ENCODE peak calls at places on chromosomes 13 and 19, in four cellular contexts. One of them, this sample, is unnamed. For H3K4me1, the result is how much of the 10 kb centered on the place peaks cover.

GRCh38 chr13:105341758-105342157 is 1193.7 kb downstream of the EFNB2 start:
- DNase-seq in pancreas: no peak
- DNase-seq in uterus: no peak
- DNase-seq in cardiac muscle cell: no peak
- DNase-seq in this sample: no peak

GRCh38 chr13:63448654-63449053 is 2033.0 kb upstream of the PCDH20 start:
- DNase-seq in uterus: no peak
- DNase-seq in pancreas: no peak
- DNase-seq in cardiac muscle cell: no peak
- DNase-seq in this sample: no peak

GRCh38 chr19:53172892-53173291 is 14.0 kb upstream of the ZNF347 start:
- DNase-seq in cardiac muscle cell: no peak
- DNase-seq in uterus: no peak
- DNase-seq in pancreas: no peak
- DNase-seq in this sample: no peak

GRCh38 chr13:35791191-35791902 is 314.9 kb upstream of the MAB21L1 start:
- DNase-seq in uterus: no peak
- DNase-seq in cardiac muscle cell: no peak
- DNase-seq in pancreas: no peak
- DNase-seq in this sample: no peak

GRCh38 chr13:26025196-26025595 is 26.6 kb downstream of the SHISA2 start:
- DNase-seq in cardiac muscle cell: peak
- DNase-seq in pancreas: no peak
- DNase-seq in uterus: no peak
- DNase-seq in this sample: no peak

GRCh38 chr13:32323912-32324311 is 8.6 kb downstream of the BRCA2 start:
- DNase-seq in pancreas: no peak
- DNase-seq in cardiac muscle cell: no peak
- DNase-seq in uterus: no peak
- DNase-seq in this sample: no peak

GRCh38 chr19:11657307-11657706 is 60.0 kb downstream of the ZNF627 start:
- DNase-seq in cardiac muscle cell: no peak
- DNase-seq in pancreas: no peak
- DNase-seq in uterus: no peak
- DNase-seq in this sample: no peak

GRCh38 chr13:94345374-94346195 is 133.9 kb downstream of the DCT start:
- DNase-seq in cardiac muscle cell: peak
- DNase-seq in pancreas: no peak
- DNase-seq in uterus: no peak
- DNase-seq in this sample: no peak

GRCh38 chr13:40130871-40131636 is 475.6 kb downstream of the COG6 start:
- DNase-seq in uterus: peak
- DNase-seq in cardiac muscle cell: no peak
- DNase-seq in pancreas: no peak
- DNase-seq in this sample: no peak

GRCh38 chr19:11378319-11379189 is 4.1 kb downstream of the SWSAP1 start:
- DNase-seq in uterus: no peak
- DNase-seq in cardiac muscle cell: peak
- DNase-seq in pancreas: peak
- DNase-seq in this sample: no peak

GRCh38 chr13:110329798-110330461 is 22.8 kb downstream of the COL4A2 start:
- DNase-seq in pancreas: no peak
- DNase-seq in uterus: no peak
- DNase-seq in cardiac muscle cell: no peak
- DNase-seq in this sample: no peak

GRCh38 chr19:18294467-18294864 is 13.0 kb upstream of the JUND start:
- DNase-seq in uterus: no peak
- DNase-seq in cardiac muscle cell: no peak
- DNase-seq in pancreas: no peak
- DNase-seq in this sample: no peak

GRCh38 chr13:39501711-39502324 is 101.2 kb downstream of the LHFPL6 start:
- DNase-seq in uterus: no peak
- DNase-seq in pancreas: no peak
- DNase-seq in cardiac muscle cell: peak
- DNase-seq in this sample: no peak

GRCh38 chr19:1258707-1259205 is 10.4 kb downstream of the MIDN start:
- DNase-seq in pancreas: no peak
- DNase-seq in cardiac muscle cell: no peak
- DNase-seq in uterus: no peak
- DNase-seq in this sample: no peak
- H3K4me1 ChIP-seq in pancreas: under half
- H3K4me1 ChIP-seq in cardiac muscle cell: under half
- H3K4me1 ChIP-seq in uterus: half or more
- H3K4me1 ChIP-seq in this sample: half or more

GRCh38 chr19:49881672-49882394 is 4.3 kb downstream of the TBC1D17 start:
- DNase-seq in pancreas: no peak
- DNase-seq in cardiac muscle cell: no peak
- DNase-seq in uterus: no peak
- DNase-seq in this sample: no peak
- H3K4me1 ChIP-seq in pancreas: under half
- H3K4me1 ChIP-seq in cardiac muscle cell: under half
- H3K4me1 ChIP-seq in uterus: under half
- H3K4me1 ChIP-seq in this sample: under half

GRCh38 chr19:3183721-3184641 is 1.7 kb upstream of the NCLN start:
- DNase-seq in uterus: no peak
- DNase-seq in pancreas: no peak
- DNase-seq in cardiac muscle cell: no peak
- DNase-seq in this sample: no peak
- H3K4me1 ChIP-seq in uterus: under half
- H3K4me1 ChIP-seq in pancreas: under half
- H3K4me1 ChIP-seq in cardiac muscle cell: under half
- H3K4me1 ChIP-seq in this sample: under half

GRCh38 chr19:38650180-38650775 is 2.8 kb downstream of the ACTN4 start:
- DNase-seq in cardiac muscle cell: no peak
- DNase-seq in pancreas: peak
- DNase-seq in uterus: no peak
- DNase-seq in this sample: no peak

GRCh38 chr19:38649305-38650179 is 2.1 kb downstream of the ACTN4 start:
- DNase-seq in cardiac muscle cell: no peak
- DNase-seq in pancreas: peak
- DNase-seq in uterus: peak
- DNase-seq in this sample: no peak

GRCh38 chr19:38647966-38648788 is 728 bp downstream of the ACTN4 start:
- DNase-seq in cardiac muscle cell: peak
- DNase-seq in uterus: no peak
- DNase-seq in pancreas: no peak
- DNase-seq in this sample: no peak

GRCh38 chr19:38647368-38647965 is at the start of gene ACTN4:
- DNase-seq in uterus: peak
- DNase-seq in cardiac muscle cell: peak
- DNase-seq in pancreas: peak
- DNase-seq in this sample: peak

GRCh38 chr19:38648789-38649304 is 1.4 kb downstream of the ACTN4 start:
- DNase-seq in pancreas: no peak
- DNase-seq in cardiac muscle cell: no peak
- DNase-seq in uterus: no peak
- DNase-seq in this sample: no peak
- H3K4me1 ChIP-seq in pancreas: under half
- H3K4me1 ChIP-seq in cardiac muscle cell: under half
- H3K4me1 ChIP-seq in uterus: under half
- H3K4me1 ChIP-seq in this sample: half or more

GRCh38 chr19:46875657-46876056 is 14.9 kb downstream of the ARHGAP35 start:
- DNase-seq in pancreas: no peak
- DNase-seq in uterus: no peak
- DNase-seq in cardiac muscle cell: no peak
- DNase-seq in this sample: no peak
- H3K4me1 ChIP-seq in pancreas: under half
- H3K4me1 ChIP-seq in uterus: under half
- H3K4me1 ChIP-seq in cardiac muscle cell: under half
- H3K4me1 ChIP-seq in this sample: under half

GRCh38 chr19:13063461-13064091 is 39.1 kb downstream of the LYL1 start:
- DNase-seq in uterus: no peak
- DNase-seq in pancreas: no peak
- DNase-seq in cardiac muscle cell: no peak
- DNase-seq in this sample: no peak

GRCh38 chr19:13062317-13062716 is 40.3 kb downstream of the LYL1 start:
- DNase-seq in cardiac muscle cell: no peak
- DNase-seq in pancreas: no peak
- DNase-seq in uterus: no peak
- DNase-seq in this sample: no peak

GRCh38 chr19:13060233-13060963 is 42.3 kb downstream of the LYL1 start:
- DNase-seq in uterus: no peak
- DNase-seq in cardiac muscle cell: no peak
- DNase-seq in pancreas: no peak
- DNase-seq in this sample: no peak

GRCh38 chr19:13058951-13059660 is 43.6 kb downstream of the LYL1 start:
- DNase-seq in pancreas: no peak
- DNase-seq in uterus: no peak
- DNase-seq in cardiac muscle cell: no peak
- DNase-seq in this sample: no peak

DNA sequence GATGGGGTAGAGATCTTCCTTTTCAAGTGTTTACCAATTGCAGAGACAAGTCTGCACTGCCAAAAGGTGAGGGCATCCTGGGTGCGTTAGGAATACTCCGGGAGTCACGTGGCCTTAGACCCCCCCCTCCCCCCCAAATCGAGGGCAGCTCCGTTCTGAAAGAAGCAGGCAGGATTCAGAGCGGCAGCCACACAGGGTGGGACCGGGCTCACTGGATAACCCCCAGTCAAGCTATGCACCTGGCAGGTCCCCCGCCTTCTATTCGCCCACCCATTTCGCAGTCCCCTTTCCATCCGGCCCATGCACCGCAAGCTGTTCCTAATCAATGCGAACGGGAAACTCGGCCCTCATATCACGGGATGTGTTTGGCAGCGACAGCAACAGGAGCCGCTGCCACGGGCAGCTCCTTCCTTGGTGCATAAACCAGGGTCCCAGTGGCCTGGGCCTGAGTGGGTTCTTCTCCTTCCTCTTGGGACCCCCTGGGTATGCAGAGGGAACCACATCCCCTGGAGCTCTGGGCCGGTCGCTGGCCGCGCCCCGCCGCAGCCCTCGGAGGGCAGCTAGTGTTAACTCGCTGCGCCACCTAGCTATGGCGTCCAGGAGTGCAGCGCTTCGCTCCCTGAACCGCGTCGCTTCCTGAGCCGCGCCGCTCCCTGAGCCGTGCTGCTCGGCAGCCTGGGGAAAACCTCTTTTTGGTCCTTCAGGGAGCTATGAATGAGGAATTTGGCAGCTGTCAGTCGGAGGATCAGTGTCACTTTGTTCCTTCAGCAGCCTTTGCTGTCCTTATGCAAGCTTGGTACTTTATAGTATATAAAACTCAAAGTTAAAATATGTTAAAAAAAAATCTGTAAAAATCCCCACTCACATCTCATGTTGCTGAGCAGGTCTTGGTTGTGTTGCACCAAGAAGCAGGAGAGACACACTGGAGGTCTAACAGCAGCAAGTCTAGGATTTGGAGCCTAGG is 41.4 kb downstream of the LYL1 start:
- DNase-seq in uterus: peak
- DNase-seq in cardiac muscle cell: peak
- DNase-seq in pancreas: peak
- DNase-seq in this sample: peak
- H3K4me1 ChIP-seq in uterus: half or more
- H3K4me1 ChIP-seq in cardiac muscle cell: under half
- H3K4me1 ChIP-seq in pancreas: under half
- H3K4me1 ChIP-seq in this sample: half or more

GRCh38 chr19:19475845-19476828 is 39.2 kb downstream of the TSSK6 start:
- DNase-seq in pancreas: no peak
- DNase-seq in cardiac muscle cell: peak
- DNase-seq in uterus: no peak
- DNase-seq in this sample: no peak
- H3K4me1 ChIP-seq in pancreas: under half
- H3K4me1 ChIP-seq in cardiac muscle cell: under half
- H3K4me1 ChIP-seq in uterus: under half
- H3K4me1 ChIP-seq in this sample: under half

DNA sequence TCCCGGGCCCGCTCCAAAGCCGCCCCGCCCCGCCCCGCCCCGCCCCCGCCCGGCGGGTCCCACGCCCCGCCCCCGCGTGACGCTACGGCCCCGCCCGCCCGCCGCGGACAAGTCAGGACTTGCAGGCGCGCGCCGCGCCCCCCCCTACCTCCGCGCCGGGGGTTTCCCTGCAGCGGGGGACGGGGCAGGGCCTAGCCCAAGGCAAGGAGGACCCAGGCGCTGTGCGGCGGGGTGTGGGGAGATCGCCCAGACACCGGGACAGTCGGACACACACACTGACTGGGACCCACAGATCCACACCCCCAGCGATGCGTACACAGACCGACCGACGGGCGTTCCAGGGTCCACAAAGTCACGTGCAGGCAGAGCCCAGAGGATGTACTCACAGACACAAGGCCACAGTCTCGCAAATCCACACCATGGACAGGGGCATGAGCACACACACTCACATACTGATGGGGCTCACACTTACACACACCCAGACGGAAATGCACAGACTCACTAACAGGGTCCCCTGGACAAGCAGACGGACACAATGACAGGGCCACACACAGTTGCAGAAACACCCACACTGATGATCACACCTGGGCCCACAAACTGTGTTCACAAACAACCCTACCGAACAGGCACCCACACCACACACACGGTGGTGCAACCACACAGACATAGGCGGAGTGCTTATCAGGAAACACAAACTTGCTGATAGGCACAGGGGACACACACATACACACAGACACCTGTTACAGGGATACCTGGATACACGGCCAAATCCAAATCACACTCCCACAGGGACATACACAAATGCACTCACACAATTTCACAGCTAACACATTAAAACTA is 436 bp upstream of the BBC3 start:
- DNase-seq in pancreas: peak
- DNase-seq in uterus: peak
- DNase-seq in cardiac muscle cell: peak
- DNase-seq in this sample: peak
- H3K4me1 ChIP-seq in pancreas: under half
- H3K4me1 ChIP-seq in uterus: under half
- H3K4me1 ChIP-seq in cardiac muscle cell: under half
- H3K4me1 ChIP-seq in this sample: half or more

GRCh38 chr13:98541211-98541610 is 35.7 kb downstream of the STK24 start:
- DNase-seq in cardiac muscle cell: no peak
- DNase-seq in uterus: no peak
- DNase-seq in pancreas: no peak
- DNase-seq in this sample: no peak
- H3K4me1 ChIP-seq in cardiac muscle cell: under half
- H3K4me1 ChIP-seq in uterus: under half
- H3K4me1 ChIP-seq in pancreas: under half
- H3K4me1 ChIP-seq in this sample: half or more